ENCODE peak calls at places on chromosomes 7 and 10, in nine cellular contexts. One of them, this sample, is unnamed.
A peak's percentile ranks its signal among the peaks of the same experiment; 100 is the strongest.

GRCh38 chr7:155804431-155804831 is 7.8 kb downstream of the SHH start:
- DNase-seq in tibial nerve: no peak
- DNase-seq in fibroblast of lung: no peak
- DNase-seq in uterus: no peak
- DNase-seq in CD8-positive, alpha-beta memory T cell: no peak
- DNase-seq in astrocyte: no peak
- DNase-seq in fibroblast of the aortic adventitia: no peak
- DNase-seq in HFF-Myc: no peak
- DNase-seq in Peyer's patch: peak; percentile 45
- DNase-seq in this sample: no peak

GRCh38 chr10:48599830-48600134 is 5.1 kb downstream of the ARHGAP22 start:
- DNase-seq in uterus: no peak
- DNase-seq in CD8-positive, alpha-beta memory T cell: no peak
- DNase-seq in fibroblast of the aortic adventitia: no peak
- DNase-seq in fibroblast of lung: no peak
- DNase-seq in Peyer's patch: no peak
- DNase-seq in HFF-Myc: no peak
- DNase-seq in astrocyte: no peak
- DNase-seq in tibial nerve: no peak
- DNase-seq in this sample: no peak

GRCh38 chr7:47688311-47689100 is 106.6 kb upstream of the TNS3 start:
- DNase-seq in uterus: no peak
- DNase-seq in fibroblast of lung: no peak
- DNase-seq in fibroblast of the aortic adventitia: no peak
- DNase-seq in HFF-Myc: no peak
- DNase-seq in astrocyte: no peak
- DNase-seq in Peyer's patch: no peak
- DNase-seq in CD8-positive, alpha-beta memory T cell: no peak
- DNase-seq in tibial nerve: no peak
- DNase-seq in this sample: no peak

GRCh38 chr10:133173860-133174523 is 14.0 kb downstream of the KNDC1 start:
- DNase-seq in CD8-positive, alpha-beta memory T cell: no peak
- DNase-seq in fibroblast of lung: no peak
- DNase-seq in astrocyte: no peak
- DNase-seq in uterus: no peak
- DNase-seq in fibroblast of the aortic adventitia: no peak
- DNase-seq in Peyer's patch: peak; percentile 25
- DNase-seq in tibial nerve: no peak
- DNase-seq in HFF-Myc: no peak
- DNase-seq in this sample: no peak

GRCh38 chr7:11161499-11161898 is 187.8 kb downstream of the PHF14 start:
- DNase-seq in CD8-positive, alpha-beta memory T cell: no peak
- DNase-seq in uterus: no peak
- DNase-seq in astrocyte: no peak
- DNase-seq in fibroblast of the aortic adventitia: no peak
- DNase-seq in Peyer's patch: no peak
- DNase-seq in HFF-Myc: no peak
- DNase-seq in tibial nerve: no peak
- DNase-seq in fibroblast of lung: no peak
- DNase-seq in this sample: no peak

GRCh38 chr7:73865738-73866445 is 4.9 kb downstream of the TMEM270 start:
- DNase-seq in fibroblast of the aortic adventitia: peak; percentile 81
- DNase-seq in fibroblast of lung: peak; percentile 72
- DNase-seq in HFF-Myc: no peak
- DNase-seq in Peyer's patch: no peak
- DNase-seq in CD8-positive, alpha-beta memory T cell: no peak
- DNase-seq in tibial nerve: no peak
- DNase-seq in uterus: peak; percentile 55
- DNase-seq in astrocyte: peak; percentile 7
- DNase-seq in this sample: peak; percentile 59

GRCh38 chr10:58666024-58666423 is 153.4 kb downstream of the BICC1 start:
- DNase-seq in HFF-Myc: no peak
- DNase-seq in astrocyte: peak; percentile 41
- DNase-seq in Peyer's patch: no peak
- DNase-seq in CD8-positive, alpha-beta memory T cell: peak; percentile 6
- DNase-seq in uterus: no peak
- DNase-seq in fibroblast of lung: peak; percentile 51
- DNase-seq in tibial nerve: no peak
- DNase-seq in fibroblast of the aortic adventitia: peak; percentile 54
- DNase-seq in this sample: peak; percentile 14

GRCh38 chr7:104627516-104627915 is 299.1 kb downstream of the LHFPL3 start:
- DNase-seq in fibroblast of the aortic adventitia: peak; percentile 36
- DNase-seq in HFF-Myc: no peak
- DNase-seq in astrocyte: peak; percentile 7
- DNase-seq in CD8-positive, alpha-beta memory T cell: no peak
- DNase-seq in tibial nerve: no peak
- DNase-seq in Peyer's patch: no peak
- DNase-seq in uterus: no peak
- DNase-seq in fibroblast of lung: peak; percentile 2
- DNase-seq in this sample: peak; percentile 50

GRCh38 chr10:75294518-75294865 is 58.7 kb upstream of the COMTD1 start:
- DNase-seq in Peyer's patch: no peak
- DNase-seq in tibial nerve: no peak
- DNase-seq in HFF-Myc: no peak
- DNase-seq in fibroblast of lung: peak; percentile 42
- DNase-seq in uterus: no peak
- DNase-seq in fibroblast of the aortic adventitia: peak; percentile 16
- DNase-seq in astrocyte: no peak
- DNase-seq in CD8-positive, alpha-beta memory T cell: no peak
- DNase-seq in this sample: no peak

GRCh38 chr7:150431839-150432658 is 18.4 kb upstream of the GIMAP8 start:
- DNase-seq in fibroblast of lung: no peak
- DNase-seq in fibroblast of the aortic adventitia: no peak
- DNase-seq in Peyer's patch: no peak
- DNase-seq in astrocyte: no peak
- DNase-seq in HFF-Myc: no peak
- DNase-seq in tibial nerve: no peak
- DNase-seq in CD8-positive, alpha-beta memory T cell: no peak
- DNase-seq in uterus: no peak
- DNase-seq in this sample: no peak

GRCh38 chr10:29841724-29842649 is 207.2 kb upstream of the SVIL start:
- DNase-seq in fibroblast of the aortic adventitia: no peak
- DNase-seq in CD8-positive, alpha-beta memory T cell: no peak
- DNase-seq in uterus: peak; percentile 77
- DNase-seq in Peyer's patch: peak; percentile 58
- DNase-seq in astrocyte: peak; percentile 61
- DNase-seq in HFF-Myc: peak; percentile 63
- DNase-seq in fibroblast of lung: peak; percentile 36
- DNase-seq in tibial nerve: no peak
- DNase-seq in this sample: peak; percentile 41

GRCh38 chr10:102597131-102597891 is 47.0 kb upstream of the TRIM8 start:
- DNase-seq in Peyer's patch: no peak
- DNase-seq in fibroblast of the aortic adventitia: peak; percentile 64
- DNase-seq in CD8-positive, alpha-beta memory T cell: no peak
- DNase-seq in HFF-Myc: no peak
- DNase-seq in tibial nerve: no peak
- DNase-seq in uterus: no peak
- DNase-seq in astrocyte: no peak
- DNase-seq in fibroblast of lung: no peak
- DNase-seq in this sample: no peak

GRCh38 chr10:6124666-6125065 is 35.8 kb downstream of the RBM17 start:
- DNase-seq in CD8-positive, alpha-beta memory T cell: no peak
- DNase-seq in Peyer's patch: peak; percentile 43
- DNase-seq in tibial nerve: no peak
- DNase-seq in fibroblast of lung: no peak
- DNase-seq in uterus: no peak
- DNase-seq in HFF-Myc: no peak
- DNase-seq in fibroblast of the aortic adventitia: no peak
- DNase-seq in astrocyte: no peak
- DNase-seq in this sample: no peak

GRCh38 chr10:95260397-95260881 is 30.4 kb downstream of the PDLIM1 start:
- DNase-seq in uterus: no peak
- DNase-seq in Peyer's patch: no peak
- DNase-seq in fibroblast of lung: peak; percentile 74
- DNase-seq in CD8-positive, alpha-beta memory T cell: no peak
- DNase-seq in fibroblast of the aortic adventitia: peak; percentile 86
- DNase-seq in tibial nerve: no peak
- DNase-seq in astrocyte: peak; percentile 95
- DNase-seq in HFF-Myc: peak; percentile 57
- DNase-seq in this sample: peak; percentile 94

GRCh38 chr7:124030964-124031363 is 1.9 kb downstream of the TMEM229A start:
- DNase-seq in uterus: no peak
- DNase-seq in fibroblast of lung: no peak
- DNase-seq in astrocyte: no peak
- DNase-seq in HFF-Myc: no peak
- DNase-seq in Peyer's patch: no peak
- DNase-seq in fibroblast of the aortic adventitia: no peak
- DNase-seq in CD8-positive, alpha-beta memory T cell: no peak
- DNase-seq in tibial nerve: no peak
- DNase-seq in this sample: no peak

GRCh38 chr7:128827248-128827958 is 2.8 kb upstream of the FLNC start:
- DNase-seq in Peyer's patch: no peak
- DNase-seq in fibroblast of the aortic adventitia: peak; percentile 89
- DNase-seq in astrocyte: peak; percentile 69
- DNase-seq in CD8-positive, alpha-beta memory T cell: no peak
- DNase-seq in uterus: peak; percentile 66
- DNase-seq in HFF-Myc: no peak
- DNase-seq in fibroblast of lung: peak; percentile 83
- DNase-seq in tibial nerve: no peak
- DNase-seq in this sample: peak; percentile 75
- H3K4me3 ChIP-seq in Peyer's patch: no peak overlapping the region
- H3K4me3 ChIP-seq in fibroblast of the aortic adventitia: no peak overlapping the region
- H3K4me3 ChIP-seq in astrocyte: peak overlapping the region; percentile 18
- H3K4me3 ChIP-seq in CD8-positive, alpha-beta memory T cell: no peak overlapping the region
- H3K4me3 ChIP-seq in uterus: no peak overlapping the region
- H3K4me3 ChIP-seq in HFF-Myc: no peak overlapping the region
- H3K4me3 ChIP-seq in fibroblast of lung: no peak overlapping the region
- H3K4me3 ChIP-seq in tibial nerve: no peak overlapping the region
- H3K4me3 ChIP-seq in this sample: no peak overlapping the region

GRCh38 chr10:44968101-44968886 is 8.7 kb downstream of the RASSF4 start:
- DNase-seq in fibroblast of lung: peak; percentile 59
- DNase-seq in HFF-Myc: no peak
- DNase-seq in fibroblast of the aortic adventitia: peak; percentile 70
- DNase-seq in uterus: peak; percentile 51
- DNase-seq in tibial nerve: no peak
- DNase-seq in Peyer's patch: no peak
- DNase-seq in CD8-positive, alpha-beta memory T cell: peak; percentile 13
- DNase-seq in astrocyte: no peak
- DNase-seq in this sample: no peak
- H3K4me3 ChIP-seq in fibroblast of lung: no peak overlapping the region
- H3K4me3 ChIP-seq in HFF-Myc: no peak overlapping the region
- H3K4me3 ChIP-seq in fibroblast of the aortic adventitia: no peak overlapping the region
- H3K4me3 ChIP-seq in uterus: no peak overlapping the region
- H3K4me3 ChIP-seq in tibial nerve: no peak overlapping the region
- H3K4me3 ChIP-seq in Peyer's patch: no peak overlapping the region
- H3K4me3 ChIP-seq in CD8-positive, alpha-beta memory T cell: no peak overlapping the region
- H3K4me3 ChIP-seq in astrocyte: no peak overlapping the region
- H3K4me3 ChIP-seq in this sample: no peak overlapping the region

GRCh38 chr10:131812012-131812403 is 88.8 kb upstream of the PPP2R2D start:
- DNase-seq in uterus: no peak
- DNase-seq in astrocyte: no peak
- DNase-seq in tibial nerve: no peak
- DNase-seq in fibroblast of the aortic adventitia: no peak
- DNase-seq in CD8-positive, alpha-beta memory T cell: no peak
- DNase-seq in Peyer's patch: peak; percentile 20
- DNase-seq in HFF-Myc: no peak
- DNase-seq in fibroblast of lung: no peak
- DNase-seq in this sample: no peak
- H3K4me3 ChIP-seq in uterus: no peak overlapping the region
- H3K4me3 ChIP-seq in astrocyte: no peak overlapping the region
- H3K4me3 ChIP-seq in tibial nerve: no peak overlapping the region
- H3K4me3 ChIP-seq in fibroblast of the aortic adventitia: no peak overlapping the region
- H3K4me3 ChIP-seq in CD8-positive, alpha-beta memory T cell: no peak overlapping the region
- H3K4me3 ChIP-seq in Peyer's patch: no peak overlapping the region
- H3K4me3 ChIP-seq in HFF-Myc: no peak overlapping the region
- H3K4me3 ChIP-seq in fibroblast of lung: no peak overlapping the region
- H3K4me3 ChIP-seq in this sample: no peak overlapping the region

GRCh38 chr10:37563107-37563714 is 294.2 kb downstream of the ZNF248 start:
- DNase-seq in Peyer's patch: no peak
- DNase-seq in uterus: no peak
- DNase-seq in CD8-positive, alpha-beta memory T cell: no peak
- DNase-seq in tibial nerve: no peak
- DNase-seq in fibroblast of lung: no peak
- DNase-seq in HFF-Myc: no peak
- DNase-seq in astrocyte: no peak
- DNase-seq in fibroblast of the aortic adventitia: no peak
- DNase-seq in this sample: no peak
- H3K4me3 ChIP-seq in Peyer's patch: no peak overlapping the region
- H3K4me3 ChIP-seq in uterus: no peak overlapping the region
- H3K4me3 ChIP-seq in CD8-positive, alpha-beta memory T cell: no peak overlapping the region
- H3K4me3 ChIP-seq in tibial nerve: no peak overlapping the region
- H3K4me3 ChIP-seq in fibroblast of lung: no peak overlapping the region
- H3K4me3 ChIP-seq in HFF-Myc: no peak overlapping the region
- H3K4me3 ChIP-seq in astrocyte: no peak overlapping the region
- H3K4me3 ChIP-seq in fibroblast of the aortic adventitia: no peak overlapping the region
- H3K4me3 ChIP-seq in this sample: no peak overlapping the region

DNA sequence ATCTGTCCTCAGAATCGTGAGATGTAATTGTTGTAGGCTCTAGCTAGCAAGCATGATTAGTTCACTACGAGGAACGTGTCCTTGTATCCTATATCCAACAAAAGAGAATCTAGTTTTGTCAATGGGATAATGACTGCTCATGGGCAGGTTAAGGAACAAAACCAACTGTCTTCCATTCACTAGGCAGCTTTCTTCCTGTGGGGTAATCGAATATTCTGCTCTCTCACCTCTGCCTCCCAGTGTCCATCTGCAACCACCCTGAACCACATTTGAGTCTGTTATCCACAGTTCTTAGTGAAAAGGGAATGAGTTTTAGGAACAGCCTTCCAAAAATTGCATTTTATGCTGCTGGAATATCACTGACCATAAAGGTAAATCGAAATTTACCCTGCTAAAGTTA is 247.2 kb downstream of the PARD3 start:
- DNase-seq in astrocyte: no peak
- DNase-seq in fibroblast of lung: no peak
- DNase-seq in Peyer's patch: no peak
- DNase-seq in uterus: no peak
- DNase-seq in fibroblast of the aortic adventitia: no peak
- DNase-seq in HFF-Myc: no peak
- DNase-seq in CD8-positive, alpha-beta memory T cell: no peak
- DNase-seq in tibial nerve: no peak
- DNase-seq in this sample: no peak
- H3K4me3 ChIP-seq in astrocyte: no peak overlapping the region
- H3K4me3 ChIP-seq in fibroblast of lung: no peak overlapping the region
- H3K4me3 ChIP-seq in Peyer's patch: no peak overlapping the region
- H3K4me3 ChIP-seq in uterus: no peak overlapping the region
- H3K4me3 ChIP-seq in fibroblast of the aortic adventitia: no peak overlapping the region
- H3K4me3 ChIP-seq in HFF-Myc: no peak overlapping the region
- H3K4me3 ChIP-seq in CD8-positive, alpha-beta memory T cell: no peak overlapping the region
- H3K4me3 ChIP-seq in tibial nerve: no peak overlapping the region
- H3K4me3 ChIP-seq in this sample: no peak overlapping the region

This sample was measured in brain microvascular endothelial cell.